ENCODE peak calls at places on chromosomes 16 and 17, in five cellular contexts. Q is SK-N-SH, B is IMR-90, S is K562, P is HepG2. G is an unnamed sample.

GRCh38 chr17:57182621-57183020 is 73.7 kb upstream of the MSI2 start:
- DNase-seq in Q (no peak), B (no peak), S (no peak), P (no peak), G (no peak)

GRCh38 chr16:15996432-15997109 is 47.2 kb downstream of the ABCC1 start:
- DNase-seq in Q (peak), B (peak), S (peak), P (peak), G (no peak)

GRCh38 chr16:50917941-50918340 is 176.1 kb downstream of the CYLD start:
- DNase-seq in Q (no peak), B (no peak), S (no peak), P (no peak), G (no peak)

GRCh38 chr17:56486732-56487131 is 106.8 kb upstream of the NOG start:
- DNase-seq in Q (no peak), B (no peak), S (no peak), P (no peak), G (no peak)

GRCh38 chr17:82963104-82963950 is 116.1 kb upstream of the METRNL start:
- DNase-seq in Q (peak), B (peak), S (no peak), P (no peak), G (no peak)

GRCh38 chr16:88785106-88785924 is at the start of gene PIEZO1:
- DNase-seq in Q (peak), B (peak), S (peak), P (no peak), G (no peak)

GRCh38 chr17:66934040-66934439 is 30.5 kb upstream of the CACNG4 start:
- DNase-seq in Q (no peak), B (no peak), S (no peak), P (no peak), G (no peak)

GRCh38 chr16:12229759-12230594 is 253.4 kb downstream of the SNX29 start:
- DNase-seq in Q (no peak), B (peak), S (no peak), P (peak), G (no peak)

GRCh38 chr17:15404116-15404730 is 62.8 kb upstream of the TEKT3 start:
- DNase-seq in Q (no peak), B (peak), S (no peak), P (no peak), G (no peak)

GRCh38 chr16:35131429-35131828 is 1672.0 kb downstream of the TP53TG3F start:
- DNase-seq in Q (no peak), B (no peak), S (no peak), P (no peak), G (no peak)

GRCh38 chr16:12527077-12527476 is 276.6 kb downstream of the CPPED1 start:
- DNase-seq in Q (no peak), B (no peak), S (no peak), P (no peak), G (no peak)

GRCh38 chr16:6977906-6978305 is 354.7 kb upstream of the RBFOX1 start:
- DNase-seq in Q (no peak), B (no peak), S (no peak), P (no peak), G (no peak)

GRCh38 chr17:48779421-48779820 is 37.6 kb downstream of the TTLL6 start:
- DNase-seq in Q (no peak), B (no peak), S (no peak), P (no peak), G (no peak)

GRCh38 chr16:27174798-27175197 is 28.5 kb upstream of the KDM8 start:
- DNase-seq in Q (no peak), B (peak), S (peak), P (no peak), G (no peak)

GRCh38 chr16:72740346-72740745 is 307.6 kb downstream of the ZFHX3 start:
- DNase-seq in Q (no peak), B (peak), S (no peak), P (no peak), G (no peak)

GRCh38 chr16:71723537-71724319 is 773 bp downstream of the PHLPP2 start:
- DNase-seq in Q (peak), B (peak), S (peak), P (peak), G (no peak)

GRCh38 chr17:17186551-17187505 is 19.3 kb downstream of the PLD6 start:
- DNase-seq in Q (peak), B (no peak), S (no peak), P (no peak), G (no peak)

GRCh38 chr16:56871172-56871593 is 6.2 kb downstream of the SLC12A3 start:
- DNase-seq in Q (peak), B (peak), S (no peak), P (peak), G (peak)

GRCh38 chr16:14667347-14668266 is 26.5 kb downstream of the PLA2G10 start:
- DNase-seq in Q (no peak), B (no peak), S (no peak), P (no peak), G (no peak)

GRCh38 chr17:79864147-79864546 is 24.9 kb upstream of the CBX4 start:
- DNase-seq in Q (peak), B (no peak), S (no peak), P (no peak), G (no peak)

GRCh38 chr16:89330177-89330856 is 112.8 kb downstream of the ZNF778 start:
- DNase-seq in Q (no peak), B (peak), S (peak), P (peak), G (no peak)

GRCh38 chr16:830871-831570 is 30.5 kb upstream of the GNG13 start:
- DNase-seq in Q (no peak), B (no peak), S (no peak), P (no peak), G (no peak)
- TF ChIP-seq MXI1 in Q (no peak), B (no peak), S (no peak), P (no peak), G (no peak)

GRCh38 chr17:31394544-31394943 is 3.1 kb downstream of the RAB11FIP4 start:
- DNase-seq in Q (no peak), B (peak), S (peak), P (peak), G (no peak)
- TF ChIP-seq MXI1 in Q (no peak), B (no peak), S (no peak), P (peak), G (no peak)

GRCh38 chr17:64328036-64328874 is 62.4 kb downstream of the PECAM1 start:
- DNase-seq in Q (no peak), B (no peak), S (no peak), P (no peak), G (no peak)
- TF ChIP-seq MXI1 in Q (no peak), B (no peak), S (no peak), P (no peak), G (no peak)

GRCh38 chr16:66910175-66910940 is 8.3 kb downstream of the CDH16 start:
- DNase-seq in Q (no peak), B (no peak), S (no peak), P (no peak), G (no peak)
- TF ChIP-seq MXI1 in Q (no peak), B (no peak), S (no peak), P (no peak), G (no peak)

DNA sequence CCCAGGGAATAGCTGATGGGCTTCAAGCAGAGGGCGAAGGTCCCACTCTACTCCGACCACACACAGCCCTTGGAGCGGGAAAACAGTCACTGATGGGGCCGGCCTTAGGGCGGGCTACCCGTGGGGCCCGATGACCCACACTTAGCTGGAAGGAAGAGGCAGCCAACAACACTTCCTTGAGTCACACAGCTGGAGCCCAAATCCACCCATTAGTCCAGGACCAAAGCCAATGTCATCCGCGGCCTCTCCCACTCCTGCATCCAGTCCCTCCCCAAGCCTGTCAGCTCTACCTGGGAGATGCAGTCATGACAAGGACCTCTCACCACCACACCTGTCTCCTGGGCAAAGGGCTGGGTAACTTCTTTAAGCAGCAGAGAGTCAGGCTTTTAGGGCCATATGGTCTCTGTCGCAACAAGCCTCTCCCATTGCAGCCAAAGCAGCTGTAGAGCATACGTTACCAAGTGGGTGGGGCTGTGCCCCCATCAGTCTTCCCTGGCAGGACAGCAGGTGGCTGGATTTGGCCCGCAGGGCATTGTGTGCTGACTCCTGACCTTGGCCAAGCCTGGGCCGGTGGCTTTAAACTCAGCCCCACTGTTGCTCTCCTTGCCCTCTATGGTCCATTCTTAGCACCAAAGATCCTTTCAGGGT is 110.7 kb downstream of the SOCS1 start:
- DNase-seq in Q (no peak), B (peak), S (no peak), P (no peak), G (no peak)
- TF ChIP-seq MXI1 in Q (no peak), B (no peak), S (no peak), P (no peak), G (no peak)

DNA sequence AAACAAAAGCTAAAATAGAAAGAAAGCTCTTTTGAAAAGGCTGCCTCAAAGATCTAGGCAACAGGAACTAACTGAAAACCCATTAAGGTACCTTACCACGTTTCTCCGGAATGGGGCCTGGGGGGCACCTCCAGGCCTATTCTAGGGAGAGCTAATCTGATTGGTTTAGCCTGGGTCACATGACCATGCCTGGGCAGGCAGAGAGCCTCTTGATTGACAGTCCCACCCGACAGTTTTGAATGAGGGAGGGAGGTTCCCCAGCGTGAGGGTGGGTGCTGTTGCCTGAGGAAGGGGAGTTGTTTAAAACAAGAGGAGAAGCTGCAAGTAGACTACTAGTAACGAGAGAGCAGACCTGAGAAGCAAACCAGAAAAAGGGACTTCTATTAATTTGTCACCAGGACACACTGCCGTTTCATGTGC is 143.4 kb upstream of the HS3ST2 start:
- DNase-seq in Q (peak), B (no peak), S (peak), P (peak), G (no peak)
- TF ChIP-seq MXI1 in Q (no peak), B (no peak), S (no peak), P (no peak), G (no peak)

GRCh38 chr17:50144845-50145531 is 5.5 kb downstream of the PPP1R9B start:
- DNase-seq in Q (no peak), B (no peak), S (no peak), P (no peak), G (no peak)
- TF ChIP-seq MXI1 in Q (no peak), B (no peak), S (no peak), P (no peak), G (no peak)

DNA sequence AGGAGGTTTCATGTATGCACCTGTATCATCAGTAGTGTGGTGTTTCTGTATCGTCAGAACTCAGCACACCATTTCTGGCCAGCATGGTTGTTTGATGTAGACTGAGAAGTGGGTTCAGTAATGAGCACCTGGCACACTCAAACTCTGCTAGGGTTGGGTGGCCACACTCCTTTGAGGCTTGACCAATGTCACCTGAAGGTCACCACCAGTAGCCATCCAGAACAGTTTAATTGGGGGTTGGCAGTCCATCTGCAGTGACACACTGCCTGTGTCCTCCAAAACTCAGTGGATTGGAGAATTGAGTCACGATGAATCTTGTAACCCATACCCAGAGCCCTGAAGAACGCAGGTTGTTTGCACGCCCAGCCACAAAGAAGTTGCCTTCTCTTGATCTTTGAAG is 86.8 kb upstream of the HSBP1 start:
- DNase-seq in Q (no peak), B (no peak), S (no peak), P (no peak), G (no peak)
- TF ChIP-seq MXI1 in Q (no peak), B (no peak), S (no peak), P (no peak), G (no peak)

G was measured in GM12878.